ENCODE peak calls at places on chromosomes 3 and 15, in five cellular contexts. J is BJ; E is germinal center; Z is central memory CD4-positive, alpha-beta T cell; N is activated naive CD8-positive, alpha-beta T cell treated with anti-CD3 and anti-CD28 coated beads, Interleukin-2, amount 50 U/mL, for 24 hours. S is an unnamed sample.
A peak's percentile ranks its signal among the peaks of the same experiment; 100 is the strongest.

GRCh38 chr3:194756460-194757355 is 71.0 kb downstream of the FAM43A start:
- DNase-seq in N (no peak), E (no peak), J (no peak), Z (no peak), S (no peak)

GRCh38 chr15:69044899-69045298 is 30.4 kb downstream of the NOX5 start:
- DNase-seq in J (peak; percentile 77), N (no peak), Z (no peak), E (no peak), S (peak; percentile 68)

GRCh38 chr15:70411464-70411863 is 313.7 kb upstream of the TLE3 start:
- DNase-seq in E (no peak), N (no peak), Z (no peak), J (no peak), S (no peak)

GRCh38 chr15:81889480-81889871 is 156.3 kb downstream of the MEX3B start:
- DNase-seq in J (no peak), E (no peak), N (no peak), Z (no peak), S (no peak)

GRCh38 chr15:95486224-95486623 is 844.3 kb upstream of the NR2F2 start:
- DNase-seq in Z (no peak), E (no peak), N (no peak), J (no peak), S (no peak)

GRCh38 chr3:147816770-147817169 is 407.6 kb downstream of the ZIC1 start:
- DNase-seq in J (no peak), E (no peak), Z (no peak), N (no peak), S (no peak)

GRCh38 chr3:188452158-188452772 is 298.3 kb downstream of the LPP start:
- DNase-seq in Z (no peak), J (no peak), E (no peak), N (no peak), S (no peak)

GRCh38 chr3:172179680-172180399 is 140.5 kb downstream of the FNDC3B start:
- DNase-seq in N (no peak), E (no peak), J (no peak), Z (no peak), S (no peak)

GRCh38 chr3:190269096-190269495 is 53.1 kb downstream of the CLDN1 start:
- DNase-seq in E (no peak), Z (no peak), J (no peak), N (no peak), S (no peak)

S was measured in non-pigmented ciliary epithelial cell.